ENCODE peak calls at places on chromosome 6, in five cellular contexts. J is GM04504, G is dermis microvascular lymphatic vessel endothelial cell, B is upper lobe of right lung, L is activated T-cell treated with anti-CD3 and anti-CD28 coated beads for 48 hours. K is an unnamed sample.

GRCh38 chr6:16089232-16089843 is 39.5 kb upstream of the MYLIP start:
- DNase-seq in J (no peak), G (no peak), B (no peak), L (no peak), K (no peak)

GRCh38 chr6:112595201-112595600 is 248.1 kb downstream of the RFPL4B start:
- DNase-seq in J (no peak), G (no peak), B (no peak), L (no peak), K (no peak)

GRCh38 chr6:125773387-125774341 is 17.1 kb upstream of the NCOA7 start:
- DNase-seq in J (no peak), G (peak; percentile 54), B (no peak), L (no peak), K (no peak)

GRCh38 chr6:35302604-35303218 is 5.1 kb downstream of the DEF6 start:
- DNase-seq in J (no peak), G (peak; percentile 14), B (no peak), L (peak; percentile 81), K (peak; percentile 44)

GRCh38 chr6:11650297-11650696 is 112.7 kb downstream of the TMEM170B start:
- DNase-seq in J (no peak), G (peak; percentile 100), B (no peak), L (no peak), K (no peak)

GRCh38 chr6:132952468-132952867 is 138.1 kb downstream of the RPS12 start:
- DNase-seq in J (no peak), G (no peak), B (no peak), L (no peak), K (no peak)

GRCh38 chr6:170209354-170210025 is 81.4 kb downstream of the DLL1 start:
- DNase-seq in J (no peak), G (no peak), B (peak; percentile 59), L (no peak), K (peak; percentile 36)

GRCh38 chr6:4102687-4103244 is 23.8 kb upstream of the FAM217A start:
- DNase-seq in J (no peak), G (no peak), B (no peak), L (no peak), K (no peak)

GRCh38 chr6:111800821-111801220 is 72.4 kb downstream of the FYN start:
- DNase-seq in J (no peak), G (no peak), B (no peak), L (no peak), K (no peak)

GRCh38 chr6:152648090-152648489 is 10.9 kb upstream of the SYNE1 start:
- DNase-seq in J (peak; percentile 17), G (no peak), B (no peak), L (no peak), K (no peak)

K was measured in SK-N-SH.